ENCODE peak calls at places on chromosome 21, in nine cellular contexts. X, J, Z, A, P, M, I, B and N are unnamed samples.

GRCh38 chr21:35962917-35963316 is 97.4 kb downstream of the SETD4 start:
- DNase-seq in X (no peak), J (no peak), Z (no peak), A (no peak), P (no peak), M (no peak), I (no peak), B (no peak), N (no peak)

GRCh38 chr21:45970674-45971486 is 10.7 kb upstream of the COL6A1 start:
- DNase-seq in X (no peak), J (peak; percentile 83), Z (peak; percentile 33), A (no peak), P (peak; percentile 53), M (peak; percentile 84), I (no peak), B (peak; percentile 55), N (peak; percentile 54)

GRCh38 chr21:17089121-17089520 is 423.7 kb upstream of the CXADR start:
- DNase-seq in X (no peak), J (no peak), Z (no peak), A (no peak), P (no peak), M (no peak), I (no peak), B (no peak), N (no peak)

GRCh38 chr21:14617040-14617393 is 70.9 kb upstream of the SAMSN1 start:
- DNase-seq in X (no peak), J (no peak), Z (no peak), A (no peak), P (no peak), M (no peak), I (no peak), B (no peak), N (no peak)

GRCh38 chr21:44376606-44377005 is 23.2 kb downstream of the TRPM2 start:
- DNase-seq in X (no peak), J (no peak), Z (no peak), A (no peak), P (no peak), M (peak; percentile 19), I (no peak), B (no peak), N (no peak)

GRCh38 chr21:15000076-15000475 is 64.7 kb downstream of the NRIP1 start:
- DNase-seq in X (no peak), J (no peak), Z (no peak), A (peak; percentile 46), P (peak; percentile 70), M (no peak), I (no peak), B (no peak), N (no peak)

GRCh38 chr21:46210378-46211136 is 18.0 kb downstream of the LSS start:
- DNase-seq in X (no peak), J (peak; percentile 29), Z (no peak), A (no peak), P (no peak), M (peak; percentile 33), I (no peak), B (no peak), N (no peak)

GRCh38 chr21:46156678-46157077 is 1.3 kb upstream of the FTCD start:
- DNase-seq in X (peak; percentile 18), J (no peak), Z (no peak), A (no peak), P (no peak), M (peak; percentile 13), I (no peak), B (no peak), N (no peak)

GRCh38 chr21:42387843-42388242 is 8.0 kb downstream of the TMPRSS3 start:
- DNase-seq in X (no peak), J (no peak), Z (no peak), A (no peak), P (no peak), M (no peak), I (no peak), B (no peak), N (peak; percentile 2)

GRCh38 chr21:15592271-15592860 is 137.4 kb upstream of the USP25 start:
- DNase-seq in X (no peak), J (peak; percentile 5), Z (no peak), A (peak; percentile 37), P (peak; percentile 75), M (no peak), I (no peak), B (no peak), N (no peak)